ENCODE peak calls at places on chromosomes 16 and 17, in ten cellular contexts. One of them, this sample, is unnamed.

GRCh38 chr16:50167603-50168002 is 14.5 kb downstream of the TENT4B start:
- DNase-seq in PC-9: no peak
- DNase-seq in D721Med: no peak
- DNase-seq in choroid plexus epithelial cell: no peak
- DNase-seq in astrocyte of the cerebellum: no peak
- DNase-seq in A549: no peak
- DNase-seq in AG04450: no peak
- DNase-seq in CD4-positive, alpha-beta T cell: no peak
- DNase-seq in PC-3: no peak
- DNase-seq in BJ: no peak
- DNase-seq in this sample: no peak

GRCh38 chr17:20159406-20160075 is 150.4 kb downstream of the SPECC1 start:
- DNase-seq in PC-9: no peak
- DNase-seq in D721Med: no peak
- DNase-seq in choroid plexus epithelial cell: no peak
- DNase-seq in astrocyte of the cerebellum: no peak
- DNase-seq in A549: no peak
- DNase-seq in AG04450: no peak
- DNase-seq in CD4-positive, alpha-beta T cell: no peak
- DNase-seq in PC-3: no peak
- DNase-seq in BJ: no peak
- DNase-seq in this sample: no peak

GRCh38 chr16:35197656-35198055 is 1738.2 kb downstream of the TP53TG3F start:
- DNase-seq in PC-9: no peak
- DNase-seq in D721Med: no peak
- DNase-seq in choroid plexus epithelial cell: no peak
- DNase-seq in astrocyte of the cerebellum: no peak
- DNase-seq in A549: no peak
- DNase-seq in AG04450: no peak
- DNase-seq in CD4-positive, alpha-beta T cell: no peak
- DNase-seq in PC-3: no peak
- DNase-seq in BJ: no peak
- DNase-seq in this sample: no peak

GRCh38 chr17:48333034-48333491 is 97.0 kb downstream of the SKAP1 start:
- DNase-seq in PC-9: no peak
- DNase-seq in D721Med: no peak
- DNase-seq in choroid plexus epithelial cell: peak
- DNase-seq in astrocyte of the cerebellum: no peak
- DNase-seq in A549: no peak
- DNase-seq in AG04450: no peak
- DNase-seq in CD4-positive, alpha-beta T cell: no peak
- DNase-seq in PC-3: peak
- DNase-seq in BJ: no peak
- DNase-seq in this sample: no peak

GRCh38 chr17:17757391-17757791 is 76.1 kb downstream of the RAI1 start:
- DNase-seq in PC-9: no peak
- DNase-seq in D721Med: no peak
- DNase-seq in choroid plexus epithelial cell: no peak
- DNase-seq in astrocyte of the cerebellum: no peak
- DNase-seq in A549: no peak
- DNase-seq in AG04450: no peak
- DNase-seq in CD4-positive, alpha-beta T cell: no peak
- DNase-seq in PC-3: no peak
- DNase-seq in BJ: no peak
- DNase-seq in this sample: peak

GRCh38 chr16:2964416-2965223 is 545 bp downstream of the KREMEN2 start:
- DNase-seq in PC-9: peak
- DNase-seq in D721Med: peak
- DNase-seq in choroid plexus epithelial cell: no peak
- DNase-seq in astrocyte of the cerebellum: no peak
- DNase-seq in A549: peak
- DNase-seq in AG04450: no peak
- DNase-seq in CD4-positive, alpha-beta T cell: peak
- DNase-seq in PC-3: peak
- DNase-seq in BJ: no peak
- DNase-seq in this sample: peak

GRCh38 chr17:69967910-69968411 is 107.1 kb upstream of the KCNJ16 start:
- DNase-seq in PC-9: no peak
- DNase-seq in D721Med: no peak
- DNase-seq in choroid plexus epithelial cell: peak
- DNase-seq in astrocyte of the cerebellum: peak
- DNase-seq in A549: no peak
- DNase-seq in AG04450: peak
- DNase-seq in CD4-positive, alpha-beta T cell: no peak
- DNase-seq in PC-3: no peak
- DNase-seq in BJ: peak
- DNase-seq in this sample: no peak

GRCh38 chr17:56317351-56318208 is 164.3 kb downstream of the ANKFN1 start:
- DNase-seq in PC-9: no peak
- DNase-seq in D721Med: no peak
- DNase-seq in choroid plexus epithelial cell: no peak
- DNase-seq in astrocyte of the cerebellum: no peak
- DNase-seq in A549: no peak
- DNase-seq in AG04450: no peak
- DNase-seq in CD4-positive, alpha-beta T cell: no peak
- DNase-seq in PC-3: no peak
- DNase-seq in BJ: no peak
- DNase-seq in this sample: no peak

GRCh38 chr17:14359251-14359939 is 58.5 kb downstream of the HS3ST3B1 start:
- DNase-seq in PC-9: no peak
- DNase-seq in D721Med: no peak
- DNase-seq in choroid plexus epithelial cell: no peak
- DNase-seq in astrocyte of the cerebellum: no peak
- DNase-seq in A549: no peak
- DNase-seq in AG04450: no peak
- DNase-seq in CD4-positive, alpha-beta T cell: no peak
- DNase-seq in PC-3: no peak
- DNase-seq in BJ: no peak
- DNase-seq in this sample: peak

GRCh38 chr17:77437747-77438146 is 297.0 kb downstream of the SEC14L1 start:
- DNase-seq in PC-9: no peak
- DNase-seq in D721Med: no peak
- DNase-seq in choroid plexus epithelial cell: no peak
- DNase-seq in astrocyte of the cerebellum: no peak
- DNase-seq in A549: no peak
- DNase-seq in AG04450: no peak
- DNase-seq in CD4-positive, alpha-beta T cell: no peak
- DNase-seq in PC-3: no peak
- DNase-seq in BJ: no peak
- DNase-seq in this sample: no peak

GRCh38 chr16:73792199-73793108 is 504.2 kb upstream of the PSMD7 start:
- DNase-seq in PC-9: no peak
- DNase-seq in D721Med: no peak
- DNase-seq in choroid plexus epithelial cell: no peak
- DNase-seq in astrocyte of the cerebellum: no peak
- DNase-seq in A549: no peak
- DNase-seq in AG04450: no peak
- DNase-seq in CD4-positive, alpha-beta T cell: no peak
- DNase-seq in PC-3: no peak
- DNase-seq in BJ: no peak
- DNase-seq in this sample: no peak

GRCh38 chr17:17913695-17914332 is 58.4 kb downstream of the TOM1L2 start:
- DNase-seq in PC-9: peak
- DNase-seq in D721Med: peak
- DNase-seq in choroid plexus epithelial cell: peak
- DNase-seq in astrocyte of the cerebellum: peak
- DNase-seq in A549: peak
- DNase-seq in AG04450: peak
- DNase-seq in CD4-positive, alpha-beta T cell: peak
- DNase-seq in PC-3: peak
- DNase-seq in BJ: peak
- DNase-seq in this sample: peak

GRCh38 chr16:58198739-58199411 is 969 bp upstream of the CSNK2A2 start:
- DNase-seq in PC-9: no peak
- DNase-seq in D721Med: no peak
- DNase-seq in choroid plexus epithelial cell: no peak
- DNase-seq in astrocyte of the cerebellum: no peak
- DNase-seq in A549: no peak
- DNase-seq in AG04450: no peak
- DNase-seq in CD4-positive, alpha-beta T cell: no peak
- DNase-seq in PC-3: no peak
- DNase-seq in BJ: no peak
- DNase-seq in this sample: no peak

GRCh38 chr16:51818342-51818944 is 667.4 kb upstream of the SALL1 start:
- DNase-seq in PC-9: no peak
- DNase-seq in D721Med: no peak
- DNase-seq in choroid plexus epithelial cell: peak
- DNase-seq in astrocyte of the cerebellum: no peak
- DNase-seq in A549: peak
- DNase-seq in AG04450: peak
- DNase-seq in CD4-positive, alpha-beta T cell: no peak
- DNase-seq in PC-3: peak
- DNase-seq in BJ: no peak
- DNase-seq in this sample: no peak

GRCh38 chr16:23949630-23950290 is 114.0 kb downstream of the PRKCB start:
- DNase-seq in PC-9: no peak
- DNase-seq in D721Med: no peak
- DNase-seq in choroid plexus epithelial cell: no peak
- DNase-seq in astrocyte of the cerebellum: no peak
- DNase-seq in A549: no peak
- DNase-seq in AG04450: no peak
- DNase-seq in CD4-positive, alpha-beta T cell: peak
- DNase-seq in PC-3: no peak
- DNase-seq in BJ: no peak
- DNase-seq in this sample: peak

GRCh38 chr16:88907768-88908167 is 41.3 kb upstream of the PABPN1L start:
- DNase-seq in PC-9: peak
- DNase-seq in D721Med: no peak
- DNase-seq in choroid plexus epithelial cell: no peak
- DNase-seq in astrocyte of the cerebellum: no peak
- DNase-seq in A549: peak
- DNase-seq in AG04450: no peak
- DNase-seq in CD4-positive, alpha-beta T cell: no peak
- DNase-seq in PC-3: peak
- DNase-seq in BJ: no peak
- DNase-seq in this sample: no peak

GRCh38 chr16:88908307-88908706 is 41.8 kb upstream of the PABPN1L start:
- DNase-seq in PC-9: no peak
- DNase-seq in D721Med: no peak
- DNase-seq in choroid plexus epithelial cell: no peak
- DNase-seq in astrocyte of the cerebellum: no peak
- DNase-seq in A549: no peak
- DNase-seq in AG04450: no peak
- DNase-seq in CD4-positive, alpha-beta T cell: no peak
- DNase-seq in PC-3: no peak
- DNase-seq in BJ: no peak
- DNase-seq in this sample: no peak

GRCh38 chr16:88906020-88906419 is 39.6 kb upstream of the PABPN1L start:
- DNase-seq in PC-9: no peak
- DNase-seq in D721Med: no peak
- DNase-seq in choroid plexus epithelial cell: no peak
- DNase-seq in astrocyte of the cerebellum: no peak
- DNase-seq in A549: no peak
- DNase-seq in AG04450: no peak
- DNase-seq in CD4-positive, alpha-beta T cell: no peak
- DNase-seq in PC-3: no peak
- DNase-seq in BJ: no peak
- DNase-seq in this sample: no peak

GRCh38 chr16:88905563-88905962 is 39.1 kb upstream of the PABPN1L start:
- DNase-seq in PC-9: peak
- DNase-seq in D721Med: no peak
- DNase-seq in choroid plexus epithelial cell: no peak
- DNase-seq in astrocyte of the cerebellum: no peak
- DNase-seq in A549: peak
- DNase-seq in AG04450: no peak
- DNase-seq in CD4-positive, alpha-beta T cell: no peak
- DNase-seq in PC-3: no peak
- DNase-seq in BJ: no peak
- DNase-seq in this sample: no peak

DNA sequence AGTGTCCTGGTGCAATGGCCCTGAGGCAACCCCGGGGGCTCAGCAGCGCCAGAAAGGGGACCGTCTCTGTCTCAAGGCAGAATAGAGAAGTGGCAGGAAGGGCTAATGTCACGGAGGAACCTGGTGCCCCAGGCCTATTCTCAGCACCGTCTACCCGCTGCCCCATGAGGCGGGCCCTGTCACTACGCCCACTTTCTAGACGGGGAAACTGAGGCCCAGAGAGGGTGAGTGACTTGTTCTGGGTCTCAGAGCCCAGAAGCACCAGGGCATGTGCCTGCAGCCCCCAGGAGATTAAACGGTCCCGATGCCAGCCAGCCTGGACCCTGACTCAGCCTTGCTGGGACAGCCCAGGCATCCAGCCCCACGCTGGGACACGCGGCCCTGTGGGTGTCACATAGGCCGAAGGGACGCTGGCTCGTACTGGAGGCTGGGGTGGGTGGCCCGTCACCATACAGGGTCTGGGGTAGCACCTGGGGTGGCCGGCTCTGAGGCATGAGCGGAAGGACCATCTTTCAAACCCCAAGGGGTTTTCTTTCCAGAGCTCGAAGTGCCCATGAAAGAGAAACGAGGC is 40.2 kb upstream of the PABPN1L start:
- DNase-seq in PC-9: no peak
- DNase-seq in D721Med: no peak
- DNase-seq in choroid plexus epithelial cell: no peak
- DNase-seq in astrocyte of the cerebellum: no peak
- DNase-seq in A549: no peak
- DNase-seq in AG04450: no peak
- DNase-seq in CD4-positive, alpha-beta T cell: no peak
- DNase-seq in PC-3: no peak
- DNase-seq in BJ: no peak
- DNase-seq in this sample: no peak
- TF ChIP-seq CTCF in PC-9: no peak
- TF ChIP-seq CTCF in D721Med: no peak
- TF ChIP-seq CTCF in choroid plexus epithelial cell: no peak
- TF ChIP-seq CTCF in astrocyte of the cerebellum: no peak
- TF ChIP-seq CTCF in A549: no peak
- TF ChIP-seq CTCF in AG04450: no peak
- TF ChIP-seq CTCF in CD4-positive, alpha-beta T cell: no peak
- TF ChIP-seq CTCF in PC-3: no peak
- TF ChIP-seq CTCF in BJ: no peak
- TF ChIP-seq CTCF in this sample: no peak

GRCh38 chr16:87203060-87203656 is 114.0 kb downstream of the C16orf95 start:
- DNase-seq in PC-9: peak
- DNase-seq in D721Med: peak
- DNase-seq in choroid plexus epithelial cell: peak
- DNase-seq in astrocyte of the cerebellum: peak
- DNase-seq in A549: peak
- DNase-seq in AG04450: peak
- DNase-seq in CD4-positive, alpha-beta T cell: no peak
- DNase-seq in PC-3: peak
- DNase-seq in BJ: no peak
- DNase-seq in this sample: peak
- TF ChIP-seq CTCF in PC-9: peak
- TF ChIP-seq CTCF in D721Med: peak
- TF ChIP-seq CTCF in choroid plexus epithelial cell: peak
- TF ChIP-seq CTCF in astrocyte of the cerebellum: peak
- TF ChIP-seq CTCF in A549: peak
- TF ChIP-seq CTCF in AG04450: peak
- TF ChIP-seq CTCF in CD4-positive, alpha-beta T cell: peak
- TF ChIP-seq CTCF in PC-3: peak
- TF ChIP-seq CTCF in BJ: peak
- TF ChIP-seq CTCF in this sample: peak

GRCh38 chr17:6555331-6556120 is 829 bp downstream of the PITPNM3 start:
- DNase-seq in PC-9: peak
- DNase-seq in D721Med: no peak
- DNase-seq in choroid plexus epithelial cell: peak
- DNase-seq in astrocyte of the cerebellum: no peak
- DNase-seq in A549: no peak
- DNase-seq in AG04450: no peak
- DNase-seq in CD4-positive, alpha-beta T cell: no peak
- DNase-seq in PC-3: peak
- DNase-seq in BJ: no peak
- DNase-seq in this sample: no peak
- TF ChIP-seq CTCF in PC-9: no peak
- TF ChIP-seq CTCF in D721Med: no peak
- TF ChIP-seq CTCF in choroid plexus epithelial cell: no peak
- TF ChIP-seq CTCF in astrocyte of the cerebellum: no peak
- TF ChIP-seq CTCF in A549: no peak
- TF ChIP-seq CTCF in AG04450: no peak
- TF ChIP-seq CTCF in CD4-positive, alpha-beta T cell: no peak
- TF ChIP-seq CTCF in PC-3: no peak
- TF ChIP-seq CTCF in BJ: no peak
- TF ChIP-seq CTCF in this sample: no peak

GRCh38 chr16:63702981-63703590 is 1418.8 kb downstream of the CDH11 start:
- DNase-seq in PC-9: no peak
- DNase-seq in D721Med: no peak
- DNase-seq in choroid plexus epithelial cell: no peak
- DNase-seq in astrocyte of the cerebellum: no peak
- DNase-seq in A549: no peak
- DNase-seq in AG04450: no peak
- DNase-seq in CD4-positive, alpha-beta T cell: no peak
- DNase-seq in PC-3: no peak
- DNase-seq in BJ: no peak
- DNase-seq in this sample: peak
- TF ChIP-seq CTCF in PC-9: no peak
- TF ChIP-seq CTCF in D721Med: no peak
- TF ChIP-seq CTCF in choroid plexus epithelial cell: no peak
- TF ChIP-seq CTCF in astrocyte of the cerebellum: no peak
- TF ChIP-seq CTCF in A549: no peak
- TF ChIP-seq CTCF in AG04450: no peak
- TF ChIP-seq CTCF in CD4-positive, alpha-beta T cell: no peak
- TF ChIP-seq CTCF in PC-3: no peak
- TF ChIP-seq CTCF in BJ: no peak
- TF ChIP-seq CTCF in this sample: peak